ENCODE peak calls at places on chromosomes 11 and 22, in nine cellular contexts. Y, B, E, C, X, R, M, A and J are unnamed samples.

GRCh38 chr11:125591659-125592304 is 870 bp upstream of the STT3A start:
- DNase-seq in Y (peak), B (no peak), E (peak), C (peak), X (peak), R (no peak), M (peak), A (no peak), J (peak)

GRCh38 chr11:37370817-37371216 is 772.8 kb upstream of the RAG2 start:
- DNase-seq in Y (no peak), B (no peak), E (no peak), C (peak), X (no peak), R (no peak), M (no peak), A (no peak), J (no peak)

GRCh38 chr11:64742940-64743590 is 877 bp downstream of the RASGRP2 start:
- DNase-seq in Y (peak), B (no peak), E (peak), C (peak), X (peak), R (no peak), M (peak), A (peak), J (peak)

GRCh38 chr11:44221486-44221885 is 88.5 kb downstream of the ALX4 start:
- DNase-seq in Y (no peak), B (no peak), E (no peak), C (no peak), X (no peak), R (no peak), M (no peak), A (no peak), J (no peak)

GRCh38 chr22:37643225-37643847 is 3.9 kb downstream of the SH3BP1 start:
- DNase-seq in Y (peak), B (no peak), E (peak), C (peak), X (peak), R (peak), M (peak), A (peak), J (peak)

GRCh38 chr22:43066844-43067385 is 22.3 kb downstream of the TTLL1 start:
- DNase-seq in Y (no peak), B (no peak), E (no peak), C (peak), X (no peak), R (peak), M (no peak), A (no peak), J (no peak)

GRCh38 chr11:65209711-65210360 is 28.1 kb downstream of the CAPN1 start:
- DNase-seq in Y (peak), B (no peak), E (no peak), C (no peak), X (no peak), R (no peak), M (no peak), A (no peak), J (no peak)

GRCh38 chr11:79418241-79418640 is 22.6 kb downstream of the TENM4 start:
- DNase-seq in Y (no peak), B (no peak), E (no peak), C (no peak), X (no peak), R (no peak), M (no peak), A (no peak), J (no peak)

GRCh38 chr11:93718057-93718563 is 23.2 kb downstream of the TAF1D start:
- DNase-seq in Y (no peak), B (no peak), E (no peak), C (no peak), X (no peak), R (no peak), M (no peak), A (peak), J (peak)

GRCh38 chr11:129644326-129644725 is 171.3 kb upstream of the TMEM45B start:
- DNase-seq in Y (no peak), B (no peak), E (no peak), C (peak), X (no peak), R (peak), M (no peak), A (no peak), J (no peak)

GRCh38 chr11:31973175-31973574 is 117.7 kb upstream of the RCN1 start:
- DNase-seq in Y (no peak), B (no peak), E (no peak), C (no peak), X (no peak), R (no peak), M (no peak), A (no peak), J (no peak)

GRCh38 chr22:37014835-37015586 is 4.2 kb downstream of the TST start:
- DNase-seq in Y (no peak), B (no peak), E (no peak), C (no peak), X (no peak), R (no peak), M (no peak), A (no peak), J (no peak)

GRCh38 chr11:58152776-58153175 is 27.4 kb upstream of the OR9I1 start:
- DNase-seq in Y (no peak), B (no peak), E (no peak), C (no peak), X (no peak), R (no peak), M (no peak), A (no peak), J (no peak)

GRCh38 chr11:44110231-44110679 is 14.8 kb downstream of the EXT2 start:
- DNase-seq in Y (peak), B (peak), E (peak), C (peak), X (peak), R (peak), M (peak), A (peak), J (peak)

GRCh38 chr22:40429481-40429880 is 59.1 kb downstream of the SGSM3 start:
- DNase-seq in Y (no peak), B (no peak), E (no peak), C (no peak), X (no peak), R (no peak), M (no peak), A (no peak), J (no peak)

GRCh38 chr11:93895106-93895862 is 44.9 kb upstream of the VSTM5 start:
- DNase-seq in Y (no peak), B (no peak), E (no peak), C (peak), X (no peak), R (peak), M (no peak), A (peak), J (no peak)

GRCh38 chr11:6229911-6230310 is 4.5 kb downstream of the FHIP1B start:
- DNase-seq in Y (no peak), B (no peak), E (no peak), C (no peak), X (no peak), R (no peak), M (no peak), A (peak), J (no peak)

GRCh38 chr11:30143098-30143705 is 87.6 kb upstream of the FSHB start:
- DNase-seq in Y (no peak), B (no peak), E (no peak), C (peak), X (no peak), R (peak), M (no peak), A (peak), J (no peak)

GRCh38 chr11:67271548-67272284 is 5.4 kb downstream of the GRK2 start:
- DNase-seq in Y (peak), B (no peak), E (peak), C (no peak), X (peak), R (no peak), M (peak), A (peak), J (no peak)

GRCh38 chr11:10298342-10298741 is 4.3 kb upstream of the SBF2 start:
- DNase-seq in Y (no peak), B (no peak), E (peak), C (peak), X (peak), R (peak), M (no peak), A (peak), J (peak)

GRCh38 chr11:65476632-65477270 is 22.1 kb upstream of the MALAT1 start:
- DNase-seq in Y (peak), B (no peak), E (no peak), C (no peak), X (peak), R (no peak), M (no peak), A (no peak), J (no peak)

GRCh38 chr11:2160736-2161259 is at the start of gene INS:
- DNase-seq in Y (no peak), B (no peak), E (no peak), C (no peak), X (no peak), R (no peak), M (no peak), A (no peak), J (no peak)

GRCh38 chr11:13101836-13102574 is 92.9 kb downstream of the RASSF10 start:
- DNase-seq in Y (no peak), B (no peak), E (peak), C (no peak), X (no peak), R (no peak), M (no peak), A (no peak), J (no peak)

GRCh38 chr11:36253238-36253637 is 36.0 kb downstream of the COMMD9 start:
- DNase-seq in Y (no peak), B (no peak), E (no peak), C (no peak), X (no peak), R (peak), M (no peak), A (no peak), J (no peak)

GRCh38 chr11:76623884-76624419 is 46.6 kb downstream of the LRRC32 start:
- DNase-seq in Y (no peak), B (no peak), E (no peak), C (no peak), X (no peak), R (no peak), M (no peak), A (no peak), J (no peak)

GRCh38 chr11:100851584-100852152 is 164.6 kb downstream of the ARHGAP42 start:
- DNase-seq in Y (no peak), B (no peak), E (no peak), C (no peak), X (no peak), R (no peak), M (no peak), A (no peak), J (no peak)

GRCh38 chr22:36252754-36253522 is at the start of gene APOL1:
- DNase-seq in Y (no peak), B (no peak), E (peak), C (peak), X (peak), R (no peak), M (peak), A (peak), J (no peak)

GRCh38 chr22:22877523-22878210 is 9.9 kb upstream of the IGLL5 start:
- DNase-seq in Y (peak), B (no peak), E (peak), C (peak), X (peak), R (peak), M (peak), A (peak), J (no peak)

GRCh38 chr11:1737080-1737757 is 13.2 kb downstream of the IFITM10 start:
- DNase-seq in Y (peak), B (no peak), E (no peak), C (no peak), X (no peak), R (peak), M (no peak), A (no peak), J (no peak)

GRCh38 chr11:125381499-125381898 is 114.6 kb downstream of the FEZ1 start:
- DNase-seq in Y (no peak), B (no peak), E (no peak), C (no peak), X (no peak), R (no peak), M (no peak), A (no peak), J (no peak)

GRCh38 chr22:44445731-44446130 is 52.3 kb downstream of the RTL6 start:
- DNase-seq in Y (peak), B (no peak), E (no peak), C (no peak), X (no peak), R (no peak), M (no peak), A (no peak), J (no peak)

GRCh38 chr22:26669060-26669481 is 11.7 kb downstream of the MIAT start:
- DNase-seq in Y (no peak), B (no peak), E (no peak), C (peak), X (no peak), R (peak), M (no peak), A (no peak), J (no peak)

GRCh38 chr11:120186799-120187591 is 23.8 kb upstream of the OAF start:
- DNase-seq in Y (peak), B (no peak), E (no peak), C (no peak), X (peak), R (no peak), M (peak), A (no peak), J (no peak)

GRCh38 chr11:116424615-116425261 is 348.0 kb downstream of the BUD13 start:
- DNase-seq in Y (no peak), B (no peak), E (no peak), C (no peak), X (no peak), R (no peak), M (no peak), A (no peak), J (no peak)

GRCh38 chr22:29683536-29683935 is 36.3 kb upstream of the CABP7 start:
- DNase-seq in Y (no peak), B (no peak), E (no peak), C (peak), X (no peak), R (no peak), M (no peak), A (no peak), J (no peak)

GRCh38 chr11:69848196-69848595 is 29.0 kb upstream of the FGF3 start:
- DNase-seq in Y (no peak), B (no peak), E (no peak), C (peak), X (no peak), R (no peak), M (no peak), A (no peak), J (no peak)

GRCh38 chr22:32801001-32801435 is 487 bp upstream of the TIMP3 start:
- DNase-seq in Y (no peak), B (no peak), E (no peak), C (peak), X (no peak), R (no peak), M (no peak), A (no peak), J (no peak)

GRCh38 chr22:50059185-50059880 is 1.2 kb upstream of the TTLL8 start:
- DNase-seq in Y (no peak), B (peak), E (no peak), C (peak), X (no peak), R (peak), M (no peak), A (no peak), J (no peak)

GRCh38 chr11:114317738-114318137 is 21.5 kb downstream of the NNMT start:
- DNase-seq in Y (no peak), B (no peak), E (no peak), C (peak), X (no peak), R (peak), M (peak), A (no peak), J (no peak)